ENCODE peak calls at places on chromosomes 11 and 22, in eight cellular contexts. A, L, P, R, X, G, U and O are unnamed samples.

GRCh38 chr11:71240865-71241691 is 11.3 kb downstream of the SHANK2 start:
- DNase-seq in G (peak; percentile 48), X (no peak), A (no peak), U (peak; percentile 84), P (no peak), L (no peak), R (peak; percentile 74), O (peak; percentile 59)

GRCh38 chr11:725624-726202 is 19.7 kb downstream of the EPS8L2 start:
- DNase-seq in L (no peak), G (no peak), P (no peak), X (peak; percentile 19), R (no peak), U (no peak), A (no peak), O (peak; percentile 81)

GRCh38 chr11:113475160-113475761 is at the start of gene DRD2:
- DNase-seq in G (no peak), U (no peak), R (no peak), A (no peak), P (no peak), L (no peak), X (no peak), O (no peak)

GRCh38 chr11:70270877-70271634 is 566 bp downstream of the PPFIA1 start:
- DNase-seq in L (peak; percentile 31), X (peak; percentile 56), A (no peak), U (no peak), P (peak; percentile 28), R (peak; percentile 51), G (no peak), O (peak; percentile 93)

GRCh38 chr11:31160504-31161422 is 208.8 kb downstream of the DCDC1 start:
- DNase-seq in A (no peak), X (no peak), L (no peak), P (no peak), U (no peak), G (peak; percentile 9), R (no peak), O (no peak)

GRCh38 chr11:76371170-76371569 is 9.8 kb downstream of the THAP12 start:
- DNase-seq in X (no peak), U (no peak), P (no peak), L (no peak), R (no peak), A (no peak), G (no peak), O (no peak)

GRCh38 chr22:38721551-38721950 is 15.8 kb downstream of the GTPBP1 start:
- DNase-seq in L (no peak), G (no peak), R (no peak), U (no peak), A (no peak), P (no peak), X (no peak), O (no peak)

GRCh38 chr11:111299111-111300026 is 1.0 kb downstream of the POU2AF3 start:
- DNase-seq in A (no peak), U (no peak), G (no peak), R (peak; percentile 81), P (peak; percentile 59), L (peak; percentile 79), X (peak; percentile 73), O (peak; percentile 81)

GRCh38 chr11:12808519-12808918 is 134.3 kb downstream of the TEAD1 start:
- DNase-seq in U (no peak), R (no peak), L (no peak), A (no peak), X (no peak), P (no peak), G (no peak), O (no peak)

GRCh38 chr11:78138694-78139421 is 568 bp downstream of the ALG8 start:
- DNase-seq in U (no peak), A (no peak), P (no peak), G (no peak), X (no peak), L (no peak), R (no peak), O (no peak)

GRCh38 chr11:110317516-110317932 is 21.1 kb upstream of the RDX start:
- DNase-seq in P (no peak), X (no peak), L (no peak), R (no peak), U (no peak), G (no peak), A (no peak), O (no peak)

GRCh38 chr11:11992257-11992690 is 16.2 kb downstream of the DKK3 start:
- DNase-seq in X (no peak), L (no peak), G (no peak), A (no peak), R (peak; percentile 66), P (no peak), U (peak; percentile 80), O (no peak)

GRCh38 chr11:6995703-6996102 is 24.4 kb downstream of the ZNF214 start:
- DNase-seq in U (no peak), G (no peak), R (no peak), L (no peak), P (no peak), A (no peak), X (no peak), O (no peak)

GRCh38 chr11:61679893-61680621 is at the start of gene DAGLA:
- DNase-seq in L (peak; percentile 79), G (no peak), U (no peak), A (no peak), P (peak; percentile 70), R (peak; percentile 67), X (peak; percentile 70), O (peak; percentile 93)

GRCh38 chr11:61679301-61679700 is 890 bp upstream of the DAGLA start:
- DNase-seq in U (no peak), L (peak; percentile 44), G (no peak), X (no peak), R (no peak), P (no peak), A (no peak), O (no peak)

GRCh38 chr11:61682093-61682732 is 2.0 kb downstream of the DAGLA start:
- DNase-seq in U (no peak), L (no peak), G (no peak), P (peak; percentile 63), X (peak; percentile 81), R (peak; percentile 48), A (no peak), O (no peak)

GRCh38 chr11:61683116-61683515 is 2.9 kb downstream of the DAGLA start:
- DNase-seq in L (no peak), P (no peak), U (no peak), G (no peak), A (no peak), R (no peak), X (no peak), O (no peak)

DNA sequence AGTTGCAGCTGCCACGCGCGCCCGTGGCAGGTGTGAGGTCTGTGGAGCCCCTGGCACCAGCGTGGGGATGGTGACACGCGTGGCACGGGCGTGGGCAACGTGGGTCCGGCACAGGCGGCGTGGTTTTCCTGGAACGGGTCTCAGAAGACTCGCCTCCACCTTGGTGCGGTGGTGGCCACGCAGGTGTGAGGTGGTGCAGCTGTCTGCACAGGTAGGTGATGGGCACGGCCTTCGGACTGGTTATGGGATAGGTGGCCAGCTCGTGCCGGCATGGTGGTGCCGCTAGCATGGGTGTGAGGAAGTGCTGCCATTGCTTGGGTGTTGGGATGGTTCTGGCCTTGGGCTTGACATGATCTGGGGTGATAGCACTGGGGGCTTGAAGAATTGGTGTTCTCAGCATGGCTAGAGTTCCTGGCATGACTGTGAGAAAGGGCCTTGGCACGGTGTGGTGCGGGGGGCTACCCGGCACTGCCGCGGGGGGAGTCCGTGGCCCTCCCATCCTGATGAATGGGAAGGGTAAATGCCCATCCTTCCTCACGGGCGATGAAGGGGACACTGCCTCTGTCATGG is 516 bp downstream of the DAGLA start:
- DNase-seq in L (no peak), P (no peak), G (no peak), A (no peak), R (no peak), U (no peak), X (no peak), O (no peak)
- H3K4me3 ChIP-seq in L (peak overlapping the region; percentile 36), P (peak overlapping the region; percentile 71), G (no peak overlapping the region), A (peak overlapping the region; percentile 40), R (peak overlapping the region; percentile 29), U (peak overlapping the region; percentile 61), X (peak overlapping the region; percentile 70), O (peak overlapping the region; percentile 32)

GRCh38 chr22:30294830-30295229 is 5.5 kb upstream of the CASTOR1 start:
- DNase-seq in A (no peak), X (no peak), R (no peak), G (no peak), P (no peak), L (no peak), U (no peak), O (no peak)

GRCh38 chr22:30295576-30295975 is 6.3 kb upstream of the CASTOR1 start:
- DNase-seq in G (no peak), X (no peak), U (no peak), R (no peak), L (no peak), A (no peak), P (no peak), O (no peak)

GRCh38 chr22:30296324-30296723 is 7.0 kb upstream of the CASTOR1 start:
- DNase-seq in G (no peak), U (no peak), A (no peak), P (no peak), L (no peak), X (no peak), R (no peak), O (no peak)

GRCh38 chr22:30292069-30292970 is 3.0 kb upstream of the CASTOR1 start:
- DNase-seq in L (no peak), P (no peak), U (no peak), X (no peak), R (no peak), A (no peak), G (no peak), O (no peak)

DNA sequence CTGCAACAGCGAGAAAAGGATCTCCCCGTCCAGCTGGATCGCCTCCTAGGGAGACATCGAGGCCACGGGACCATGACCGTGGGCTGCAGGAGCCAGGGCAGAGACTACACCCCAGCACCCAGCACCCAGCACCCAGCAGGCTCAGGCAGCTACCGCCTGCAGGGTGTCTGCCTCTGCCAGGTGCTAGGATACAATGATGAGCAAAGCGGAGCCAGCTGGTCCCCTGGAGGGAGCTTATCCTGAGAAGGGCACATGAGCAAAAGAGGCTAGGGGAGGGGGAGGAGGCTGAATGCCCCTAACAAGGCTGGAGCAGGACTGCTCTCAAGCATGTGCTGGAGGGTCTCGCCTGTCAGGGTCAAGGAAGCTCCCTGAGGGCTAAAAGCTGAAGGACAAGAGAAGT is 4.8 kb upstream of the CASTOR1 start:
- DNase-seq in G (no peak), U (no peak), X (no peak), R (no peak), A (no peak), P (no peak), L (no peak), O (no peak)
- H3K36me3 ChIP-seq in G (peaks cover 41% of the 10 kb centered on the region), U (peaks cover 58% of the 10 kb centered on the region), X (no peaks in the 10 kb centered on the region), R (peaks cover 59% of the 10 kb centered on the region), A (peaks cover 76% of the 10 kb centered on the region), P (peaks cover 72% of the 10 kb centered on the region), L (no peaks in the 10 kb centered on the region), O (peaks cover 54% of the 10 kb centered on the region)

GRCh38 chr22:31789803-31790202 is 36.0 kb downstream of the DEPDC5 start:
- DNase-seq in U (no peak), L (no peak), X (no peak), G (no peak), P (no peak), R (no peak), A (no peak), O (no peak)

GRCh38 chr22:31790240-31790639 is 36.4 kb downstream of the DEPDC5 start:
- DNase-seq in L (no peak), R (no peak), X (no peak), U (no peak), G (no peak), A (no peak), P (no peak), O (no peak)
- H3K4me3 ChIP-seq in L (no peak overlapping the region), R (no peak overlapping the region), X (no peak overlapping the region), U (no peak overlapping the region), G (no peak overlapping the region), A (no peak overlapping the region), P (no peak overlapping the region), O (no peak overlapping the region)

GRCh38 chr11:62580959-62581715 is 7.4 kb upstream of the EEF1G start:
- DNase-seq in R (no peak), L (no peak), A (no peak), X (no peak), P (no peak), G (no peak), U (no peak), O (peak; percentile 66)
- H3K36me3 ChIP-seq in R (peaks cover 58% of the 10 kb centered on the region), L (no peaks in the 10 kb centered on the region), A (peaks cover 95% of the 10 kb centered on the region), X (no peaks in the 10 kb centered on the region), P (peaks cover 78% of the 10 kb centered on the region), G (peaks cover 27% of the 10 kb centered on the region), U (peaks cover 30% of the 10 kb centered on the region), O (peaks cover 58% of the 10 kb centered on the region)